ENCODE peak calls at places on chromosomes 3 and 15, in five cellular contexts. One of them, this sample, is unnamed.

GRCh38 chr3:65078748-65079147 is 390.9 kb upstream of the ADAMTS9 start:
- DNase-seq in neuronal stem cell: no peak
- DNase-seq in cardiac fibroblast: no peak
- DNase-seq in hypothalamus: no peak
- DNase-seq in anterior cingulate cortex: no peak
- DNase-seq in this sample: no peak

GRCh38 chr3:23859839-23860382 is 54.2 kb downstream of the UBE2E1 start:
- DNase-seq in neuronal stem cell: no peak
- DNase-seq in cardiac fibroblast: no peak
- DNase-seq in hypothalamus: no peak
- DNase-seq in anterior cingulate cortex: no peak
- DNase-seq in this sample: no peak

GRCh38 chr3:3821780-3822179 is 22.5 kb downstream of the LRRN1 start:
- DNase-seq in neuronal stem cell: no peak
- DNase-seq in cardiac fibroblast: no peak
- DNase-seq in hypothalamus: no peak
- DNase-seq in anterior cingulate cortex: no peak
- DNase-seq in this sample: no peak

GRCh38 chr15:31382693-31383005 is 56.0 kb downstream of the KLF13 start:
- DNase-seq in neuronal stem cell: no peak
- DNase-seq in cardiac fibroblast: no peak
- DNase-seq in hypothalamus: no peak
- DNase-seq in anterior cingulate cortex: no peak
- DNase-seq in this sample: no peak

GRCh38 chr3:27228805-27229204 is 140.4 kb downstream of the NEK10 start:
- DNase-seq in neuronal stem cell: no peak
- DNase-seq in cardiac fibroblast: no peak
- DNase-seq in hypothalamus: no peak
- DNase-seq in anterior cingulate cortex: no peak
- DNase-seq in this sample: no peak

GRCh38 chr3:115741650-115742049 is 118.3 kb downstream of the GAP43 start:
- DNase-seq in neuronal stem cell: no peak
- DNase-seq in cardiac fibroblast: no peak
- DNase-seq in hypothalamus: no peak
- DNase-seq in anterior cingulate cortex: no peak
- DNase-seq in this sample: no peak

GRCh38 chr3:157077565-157077991 is 82.4 kb downstream of the CCNL1 start:
- DNase-seq in neuronal stem cell: no peak
- DNase-seq in cardiac fibroblast: peak
- DNase-seq in hypothalamus: no peak
- DNase-seq in anterior cingulate cortex: peak
- DNase-seq in this sample: no peak

GRCh38 chr15:71390101-71390500 is 274.8 kb downstream of the THSD4 start:
- DNase-seq in neuronal stem cell: no peak
- DNase-seq in cardiac fibroblast: no peak
- DNase-seq in hypothalamus: no peak
- DNase-seq in anterior cingulate cortex: no peak
- DNase-seq in this sample: no peak

GRCh38 chr15:35306361-35306981 is 221.4 kb upstream of the NANOGP8 start:
- DNase-seq in neuronal stem cell: peak
- DNase-seq in cardiac fibroblast: peak
- DNase-seq in hypothalamus: no peak
- DNase-seq in anterior cingulate cortex: no peak
- DNase-seq in this sample: no peak

GRCh38 chr3:110526732-110527727 is 544.6 kb upstream of the NECTIN3 start:
- DNase-seq in neuronal stem cell: peak
- DNase-seq in cardiac fibroblast: peak
- DNase-seq in hypothalamus: no peak
- DNase-seq in anterior cingulate cortex: no peak
- DNase-seq in this sample: no peak

GRCh38 chr3:192812736-192813383 is 85.5 kb upstream of the FGF12 start:
- DNase-seq in neuronal stem cell: peak
- DNase-seq in cardiac fibroblast: peak
- DNase-seq in hypothalamus: no peak
- DNase-seq in anterior cingulate cortex: no peak
- DNase-seq in this sample: peak

GRCh38 chr3:39412668-39413260 is 6.2 kb downstream of the RPSA start:
- DNase-seq in neuronal stem cell: no peak
- DNase-seq in cardiac fibroblast: no peak
- DNase-seq in hypothalamus: no peak
- DNase-seq in anterior cingulate cortex: no peak
- DNase-seq in this sample: no peak

GRCh38 chr3:123586131-123586530 is 1.3 kb upstream of the HACD2 start:
- DNase-seq in neuronal stem cell: peak
- DNase-seq in cardiac fibroblast: peak
- DNase-seq in hypothalamus: no peak
- DNase-seq in anterior cingulate cortex: no peak
- DNase-seq in this sample: peak

GRCh38 chr3:39154323-39155021 is 1.1 kb upstream of the CSRNP1 start:
- DNase-seq in neuronal stem cell: peak
- DNase-seq in cardiac fibroblast: no peak
- DNase-seq in hypothalamus: no peak
- DNase-seq in anterior cingulate cortex: no peak
- DNase-seq in this sample: no peak

GRCh38 chr15:74362482-74362881 is 5.0 kb downstream of the CYP11A1 start:
- DNase-seq in neuronal stem cell: no peak
- DNase-seq in cardiac fibroblast: no peak
- DNase-seq in hypothalamus: no peak
- DNase-seq in anterior cingulate cortex: no peak
- DNase-seq in this sample: no peak

GRCh38 chr3:85808750-85809149 is 850.0 kb downstream of the CADM2 start:
- DNase-seq in neuronal stem cell: no peak
- DNase-seq in cardiac fibroblast: no peak
- DNase-seq in hypothalamus: no peak
- DNase-seq in anterior cingulate cortex: no peak
- DNase-seq in this sample: no peak

GRCh38 chr3:172397716-172398405 is 50.4 kb downstream of the GHSR start:
- DNase-seq in neuronal stem cell: no peak
- DNase-seq in cardiac fibroblast: peak
- DNase-seq in hypothalamus: no peak
- DNase-seq in anterior cingulate cortex: no peak
- DNase-seq in this sample: no peak

GRCh38 chr3:172675371-172676193 is 35.3 kb downstream of the NCEH1 start:
- DNase-seq in neuronal stem cell: peak
- DNase-seq in cardiac fibroblast: peak
- DNase-seq in hypothalamus: no peak
- DNase-seq in anterior cingulate cortex: no peak
- DNase-seq in this sample: peak

GRCh38 chr3:151351648-151352047 is 22.3 kb upstream of the P2RY13 start:
- DNase-seq in neuronal stem cell: no peak
- DNase-seq in cardiac fibroblast: no peak
- DNase-seq in hypothalamus: no peak
- DNase-seq in anterior cingulate cortex: no peak
- DNase-seq in this sample: no peak

GRCh38 chr15:33048255-33048654 is 146.3 kb downstream of the FMN1 start:
- DNase-seq in neuronal stem cell: peak
- DNase-seq in cardiac fibroblast: no peak
- DNase-seq in hypothalamus: no peak
- DNase-seq in anterior cingulate cortex: no peak
- DNase-seq in this sample: peak

GRCh38 chr3:54185740-54186139 is 63.4 kb downstream of the CACNA2D3 start:
- DNase-seq in neuronal stem cell: no peak
- DNase-seq in cardiac fibroblast: no peak
- DNase-seq in hypothalamus: no peak
- DNase-seq in anterior cingulate cortex: no peak
- DNase-seq in this sample: no peak

GRCh38 chr15:76377217-76377616 is 40.6 kb downstream of the ISL2 start:
- DNase-seq in neuronal stem cell: no peak
- DNase-seq in cardiac fibroblast: no peak
- DNase-seq in hypothalamus: no peak
- DNase-seq in anterior cingulate cortex: no peak
- DNase-seq in this sample: no peak

GRCh38 chr15:83012038-83012490 is 625 bp upstream of the C15orf40 start:
- DNase-seq in neuronal stem cell: peak
- DNase-seq in cardiac fibroblast: no peak
- DNase-seq in hypothalamus: no peak
- DNase-seq in anterior cingulate cortex: no peak
- DNase-seq in this sample: no peak

GRCh38 chr15:51401872-51402517 is 60.5 kb downstream of the GLDN start:
- DNase-seq in neuronal stem cell: peak
- DNase-seq in cardiac fibroblast: peak
- DNase-seq in hypothalamus: no peak
- DNase-seq in anterior cingulate cortex: peak
- DNase-seq in this sample: peak

GRCh38 chr3:38168151-38168987 is 3.0 kb downstream of the OXSR1 start:
- DNase-seq in neuronal stem cell: no peak
- DNase-seq in cardiac fibroblast: peak
- DNase-seq in hypothalamus: no peak
- DNase-seq in anterior cingulate cortex: no peak
- DNase-seq in this sample: no peak

GRCh38 chr3:137295336-137295735 is 337.6 kb downstream of the IL20RB start:
- DNase-seq in neuronal stem cell: no peak
- DNase-seq in cardiac fibroblast: no peak
- DNase-seq in hypothalamus: no peak
- DNase-seq in anterior cingulate cortex: no peak
- DNase-seq in this sample: no peak

GRCh38 chr3:20256144-20256543 is 70.1 kb upstream of the SGO1 start:
- DNase-seq in neuronal stem cell: no peak
- DNase-seq in cardiac fibroblast: peak
- DNase-seq in hypothalamus: no peak
- DNase-seq in anterior cingulate cortex: no peak
- DNase-seq in this sample: no peak

GRCh38 chr15:101121511-101122090 is 130.2 kb downstream of the CHSY1 start:
- DNase-seq in neuronal stem cell: peak
- DNase-seq in cardiac fibroblast: peak
- DNase-seq in hypothalamus: peak
- DNase-seq in anterior cingulate cortex: peak
- DNase-seq in this sample: no peak

GRCh38 chr3:55554621-55555020 is 67.5 kb upstream of the WNT5A start:
- DNase-seq in neuronal stem cell: no peak
- DNase-seq in cardiac fibroblast: no peak
- DNase-seq in hypothalamus: no peak
- DNase-seq in anterior cingulate cortex: no peak
- DNase-seq in this sample: no peak

GRCh38 chr3:151709847-151710246 is 23.9 kb upstream of the AADACL2 start:
- DNase-seq in neuronal stem cell: no peak
- DNase-seq in cardiac fibroblast: no peak
- DNase-seq in hypothalamus: no peak
- DNase-seq in anterior cingulate cortex: no peak
- DNase-seq in this sample: no peak

GRCh38 chr3:46449755-46450552 is 14.8 kb downstream of the LTF start:
- DNase-seq in neuronal stem cell: no peak
- DNase-seq in cardiac fibroblast: no peak
- DNase-seq in hypothalamus: no peak
- DNase-seq in anterior cingulate cortex: no peak
- DNase-seq in this sample: no peak

GRCh38 chr3:194269610-194270145 is 81.5 kb downstream of the CPN2 start:
- DNase-seq in neuronal stem cell: no peak
- DNase-seq in cardiac fibroblast: peak
- DNase-seq in hypothalamus: peak
- DNase-seq in anterior cingulate cortex: no peak
- DNase-seq in this sample: no peak

This sample was measured in NCI-H2081.